ENCODE peak calls at places on chromosomes 6 and 20, in seven cellular contexts. O is ecto neural progenitor cell; Z is mesothelial cell of epicardium; V is heart left ventricle; U is activated naive CD4-positive, alpha-beta T cell treated with anti-CD3 and anti-CD28 coated beads for 36 hours; G is HT1080; F is stimulated activated CD4-positive, alpha-beta T cell treated with anti-CD3 and anti-CD28 coated beads, TNF-alpha, amount 100 ng/mL, for 4 hours. H is an unnamed sample.

GRCh38 chr6:26432622-26433021 is 7.7 kb upstream of the BTN3A3 start:
- DNase-seq in O (no peak), F (no peak), G (peak), Z (no peak), V (no peak), U (no peak), H (no peak)

GRCh38 chr6:958531-958930 is 265.6 kb upstream of the EXOC2 start:
- DNase-seq in U (no peak), G (peak), O (no peak), Z (no peak), F (no peak), V (no peak), H (no peak)

GRCh38 chr6:133966654-133967300 is 13.8 kb downstream of the TBPL1 start:
- DNase-seq in V (no peak), F (no peak), Z (no peak), G (no peak), U (no peak), O (no peak), H (no peak)

GRCh38 chr6:2633763-2634150 is 117.0 kb downstream of the MYLK4 start:
- DNase-seq in F (no peak), U (no peak), V (no peak), Z (no peak), G (no peak), O (no peak), H (no peak)

GRCh38 chr6:107870379-107870778 is 46.3 kb upstream of the SCML4 start:
- DNase-seq in V (no peak), F (no peak), G (peak), Z (no peak), O (no peak), U (no peak), H (no peak)

GRCh38 chr6:115891111-115891669 is 169.5 kb downstream of the FRK start:
- DNase-seq in F (no peak), U (peak), Z (no peak), V (no peak), G (peak), O (no peak), H (no peak)

GRCh38 chr20:63103402-63104311 is 96.9 kb upstream of the BHLHE23 start:
- DNase-seq in G (no peak), V (no peak), Z (no peak), F (no peak), O (no peak), U (peak), H (no peak)

GRCh38 chr6:43274127-43274915 is 23.7 kb upstream of the SLC22A7 start:
- DNase-seq in Z (no peak), G (no peak), U (no peak), F (no peak), O (no peak), V (no peak), H (no peak)

GRCh38 chr6:158969148-158969547 is 30.9 kb downstream of the RSPH3 start:
- DNase-seq in U (no peak), G (no peak), V (no peak), F (no peak), O (no peak), Z (no peak), H (no peak)

GRCh38 chr20:37243937-37244571 is 17.6 kb downstream of the GHRH start:
- DNase-seq in F (no peak), V (peak), G (no peak), O (no peak), U (no peak), Z (no peak), H (no peak)

GRCh38 chr20:16952965-16953364 is 204.8 kb downstream of the OTOR start:
- DNase-seq in U (no peak), V (no peak), G (no peak), O (no peak), Z (no peak), F (no peak), H (no peak)

GRCh38 chr6:164321297-164321696 is 906.8 kb downstream of the QKI start:
- DNase-seq in G (no peak), O (no peak), F (no peak), U (no peak), V (no peak), Z (no peak), H (no peak)

GRCh38 chr6:111552241-111552744 is 53.4 kb downstream of the TRAF3IP2 start:
- DNase-seq in V (peak), O (peak), Z (no peak), G (peak), F (no peak), U (no peak), H (no peak)

GRCh38 chr6:139567095-139567494 is 192.6 kb upstream of the CITED2 start:
- DNase-seq in U (no peak), V (no peak), G (peak), F (no peak), O (no peak), Z (no peak), H (no peak)

GRCh38 chr20:40942775-40943174 is 85.8 kb upstream of the TOP1 start:
- DNase-seq in U (no peak), V (no peak), Z (no peak), G (peak), F (no peak), O (no peak), H (no peak)

GRCh38 chr6:170031096-170031471 is 259.8 kb downstream of the DLL1 start:
- DNase-seq in G (no peak), O (no peak), U (no peak), F (no peak), V (no peak), Z (peak), H (no peak)

GRCh38 chr20:29878281-29878741 is 1379.2 kb upstream of the DEFB115 start:
- DNase-seq in F (no peak), U (no peak), Z (no peak), V (peak), G (peak), O (peak), H (no peak)

GRCh38 chr6:163367388-163368183 is 46.9 kb upstream of the QKI start:
- DNase-seq in V (no peak), O (no peak), U (no peak), G (no peak), Z (no peak), F (no peak), H (no peak)

GRCh38 chr6:112308476-112308875 is 38.7 kb upstream of the RFPL4B start:
- DNase-seq in Z (no peak), G (no peak), V (no peak), U (no peak), F (no peak), O (no peak), H (no peak)

GRCh38 chr6:26491604-26492003 is 8.5 kb upstream of the BTN1A1 start:
- DNase-seq in F (no peak), U (no peak), G (no peak), O (no peak), Z (no peak), V (no peak), H (no peak)

GRCh38 chr20:41232971-41233926 is 84.3 kb downstream of the ZHX3 start:
- DNase-seq in O (no peak), G (peak), U (no peak), F (no peak), Z (no peak), V (no peak), H (no peak)

GRCh38 chr20:54172856-54173652 is 732 bp downstream of the CYP24A1 start:
- DNase-seq in G (no peak), U (no peak), O (peak), F (no peak), V (no peak), Z (no peak), H (no peak)